ENCODE peak calls at places on chromosomes 7 and 10, in seven cellular contexts. S is SJSA1; P is PC-9; U is ovary; K is tibial artery; A is hepatocyte; R is CD8-positive, alpha-beta T cell. Z is an unnamed sample.

GRCh38 chr7:77330169-77330882 is 85.8 kb downstream of the GSAP start:
- DNase-seq in S (peak; percentile 28), P (no peak), U (no peak), K (no peak), A (no peak), R (no peak), Z (no peak)

GRCh38 chr10:104254493-104255243 is at the start of gene GSTO1:
- DNase-seq in S (peak; percentile 72), P (peak; percentile 52), U (peak; percentile 86), K (peak; percentile 87), A (peak; percentile 72), R (peak; percentile 71), Z (peak; percentile 93)

GRCh38 chr10:60122190-60122589 is 215.8 kb upstream of the CCDC6 start:
- DNase-seq in S (no peak), P (no peak), U (no peak), K (no peak), A (no peak), R (no peak), Z (no peak)

GRCh38 chr7:7654964-7655363 is 14.4 kb downstream of the UMAD1 start:
- DNase-seq in S (no peak), P (no peak), U (no peak), K (no peak), A (no peak), R (no peak), Z (no peak)

GRCh38 chr10:63633677-63634487 is 112.7 kb downstream of the REEP3 start:
- DNase-seq in S (peak; percentile 30), P (peak; percentile 38), U (no peak), K (no peak), A (no peak), R (no peak), Z (no peak)

GRCh38 chr7:6012355-6013104 is 3.5 kb downstream of the AIMP2 start:
- DNase-seq in S (no peak), P (no peak), U (no peak), K (no peak), A (peak; percentile 55), R (no peak), Z (peak; percentile 68)

GRCh38 chr7:86920154-86920553 is 139.3 kb downstream of the ELAPOR2 start:
- DNase-seq in S (no peak), P (no peak), U (no peak), K (no peak), A (no peak), R (no peak), Z (no peak)

GRCh38 chr7:1114088-1114487 is 26.2 kb downstream of the GPER1 start:
- DNase-seq in S (no peak), P (no peak), U (peak; percentile 25), K (no peak), A (no peak), R (no peak), Z (peak; percentile 31)

GRCh38 chr7:97293031-97293430 is 175.5 kb downstream of the SDHAF3 start:
- DNase-seq in S (no peak), P (no peak), U (no peak), K (no peak), A (no peak), R (no peak), Z (no peak)

GRCh38 chr7:127600885-127601284 is 7.3 kb downstream of the FSCN3 start:
- DNase-seq in S (no peak), P (no peak), U (no peak), K (no peak), A (no peak), R (no peak), Z (no peak)

GRCh38 chr10:66307826-66308225 is 618.0 kb upstream of the LRRTM3 start:
- DNase-seq in S (no peak), P (no peak), U (no peak), K (no peak), A (no peak), R (no peak), Z (no peak)

GRCh38 chr10:32140403-32140802 is 84.2 kb upstream of the KIF5B start:
- DNase-seq in S (no peak), P (no peak), U (no peak), K (no peak), A (no peak), R (no peak), Z (no peak)

GRCh38 chr10:7652121-7652520 is 14.6 kb downstream of the ITIH5 start:
- DNase-seq in S (no peak), P (no peak), U (no peak), K (no peak), A (no peak), R (no peak), Z (no peak)

GRCh38 chr7:91020611-91021385 is 243.4 kb upstream of the FZD1 start:
- DNase-seq in S (no peak), P (no peak), U (no peak), K (no peak), A (no peak), R (no peak), Z (no peak)

GRCh38 chr7:7772385-7772784 is 54.0 kb upstream of the RPA3 start:
- DNase-seq in S (peak; percentile 26), P (no peak), U (no peak), K (no peak), A (no peak), R (no peak), Z (no peak)

GRCh38 chr7:150400779-150401423 is 21.8 kb downstream of the ZNF775 start:
- DNase-seq in S (no peak), P (no peak), U (peak; percentile 39), K (no peak), A (peak; percentile 4), R (no peak), Z (peak; percentile 48)

GRCh38 chr7:55092186-55092976 is 73.6 kb downstream of the EGFR start:
- DNase-seq in S (no peak), P (no peak), U (no peak), K (no peak), A (no peak), R (no peak), Z (no peak)

GRCh38 chr7:133977409-133978274 is 149.5 kb upstream of the LRGUK start:
- DNase-seq in S (peak; percentile 66), P (no peak), U (no peak), K (no peak), A (no peak), R (no peak), Z (no peak)

GRCh38 chr7:100486111-100486636 is 2.4 kb downstream of the NYAP1 start:
- DNase-seq in S (no peak), P (no peak), U (peak; percentile 45), K (no peak), A (no peak), R (no peak), Z (no peak)

GRCh38 chr10:50426485-50426884 is 175.2 kb upstream of the ASAH2 start:
- DNase-seq in S (no peak), P (no peak), U (no peak), K (no peak), A (no peak), R (no peak), Z (no peak)

GRCh38 chr10:93711891-93712290 is 9.5 kb upstream of the FRA10AC1 start:
- DNase-seq in S (no peak), P (no peak), U (no peak), K (no peak), A (no peak), R (no peak), Z (no peak)

GRCh38 chr10:100006241-100006886 is 3.4 kb downstream of the DNMBP start:
- DNase-seq in S (peak; percentile 89), P (peak; percentile 93), U (no peak), K (no peak), A (peak; percentile 70), R (no peak), Z (no peak)

GRCh38 chr10:100009283-100009792 is 409 bp downstream of the DNMBP start:
- DNase-seq in S (peak; percentile 60), P (no peak), U (peak; percentile 37), K (peak; percentile 53), A (peak; percentile 87), R (no peak), Z (peak; percentile 65)

GRCh38 chr10:100007239-100008141 is 2.3 kb downstream of the DNMBP start:
- DNase-seq in S (no peak), P (no peak), U (no peak), K (no peak), A (no peak), R (no peak), Z (no peak)

GRCh38 chr10:100008708-100009282 is 952 bp downstream of the DNMBP start:
- DNase-seq in S (peak; percentile 39), P (no peak), U (no peak), K (no peak), A (no peak), R (no peak), Z (no peak)

GRCh38 chr10:100008142-100008522 is 1.6 kb downstream of the DNMBP start:
- DNase-seq in S (peak; percentile 6), P (peak; percentile 66), U (no peak), K (no peak), A (no peak), R (no peak), Z (no peak)
- H3K27ac ChIP-seq in S (no peak overlapping the region), P (peak overlapping the region; percentile 93), U (peak overlapping the region; percentile 8), K (no peak overlapping the region), A (peak overlapping the region; percentile 81), R (no peak overlapping the region), Z (no peak overlapping the region)

GRCh38 chr7:143323650-143324049 is 7.7 kb downstream of the CLCN1 start:
- DNase-seq in S (no peak), P (no peak), U (no peak), K (no peak), A (no peak), R (no peak), Z (no peak)

GRCh38 chr7:143327903-143328302 is 12.0 kb downstream of the CLCN1 start:
- DNase-seq in S (no peak), P (no peak), U (no peak), K (no peak), A (no peak), R (no peak), Z (no peak)

GRCh38 chr7:143322646-143323343 is 6.9 kb downstream of the CLCN1 start:
- DNase-seq in S (no peak), P (no peak), U (peak; percentile 54), K (no peak), A (peak; percentile 22), R (no peak), Z (no peak)

GRCh38 chr7:143321734-143322133 is 5.8 kb downstream of the CLCN1 start:
- DNase-seq in S (no peak), P (no peak), U (no peak), K (peak; percentile 30), A (no peak), R (no peak), Z (no peak)

GRCh38 chr7:143325215-143325614 is 9.3 kb downstream of the CLCN1 start:
- DNase-seq in S (no peak), P (peak; percentile 47), U (no peak), K (no peak), A (no peak), R (no peak), Z (no peak)
- H3K27me3 ChIP-seq in S (no peaks in the 10 kb centered on the region), P (no peaks in the 10 kb centered on the region), U (no peaks in the 10 kb centered on the region), K (no peaks in the 10 kb centered on the region), A (no peaks in the 10 kb centered on the region), R (no peaks in the 10 kb centered on the region), Z (no peaks in the 10 kb centered on the region)

GRCh38 chr7:139087212-139087611 is 22.3 kb downstream of the ZC3HAV1 start:
- DNase-seq in S (no peak), P (no peak), U (no peak), K (no peak), A (no peak), R (no peak), Z (no peak)
- H3K36me3 ChIP-seq in S (peaks cover 58% of the 10 kb centered on the region), P (peaks cover 21% of the 10 kb centered on the region), U (no peaks in the 10 kb centered on the region), K (peaks cover 56% of the 10 kb centered on the region), A (no peaks in the 10 kb centered on the region), R (peaks cover 66% of the 10 kb centered on the region), Z (peaks cover 73% of the 10 kb centered on the region)

DNA sequence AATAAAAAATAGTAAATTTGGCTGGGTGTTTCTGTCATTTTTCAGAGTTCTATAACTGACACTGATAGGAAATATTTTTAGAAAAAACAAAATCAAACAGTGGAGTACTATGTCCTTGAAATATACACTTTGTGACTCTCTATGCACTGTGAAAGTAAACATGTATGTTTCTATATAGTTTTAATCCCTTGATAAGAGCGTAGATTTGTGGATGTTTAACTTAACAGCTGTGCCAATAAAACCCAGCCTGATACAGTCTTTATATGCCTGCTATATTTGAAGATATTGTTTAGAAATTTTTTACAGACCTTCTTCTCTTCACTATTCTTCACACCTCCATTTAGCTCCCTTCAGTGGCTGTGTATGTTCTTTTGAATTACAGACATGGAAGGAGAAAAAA is 473.3 kb upstream of the FZD8 start:
- DNase-seq in S (no peak), P (no peak), U (no peak), K (no peak), A (no peak), R (no peak), Z (no peak)
- H3K27ac ChIP-seq in S (no peak overlapping the region), P (no peak overlapping the region), U (no peak overlapping the region), K (no peak overlapping the region), A (peak overlapping the region; percentile 56), R (no peak overlapping the region), Z (no peak overlapping the region)

Z was measured in upper lobe of right lung.